ENCODE peak calls at places on chromosomes 11 and 22, in ten cellular contexts. M is lung; K is lower lobe of right lung; W is stomach; X is heart left ventricle; T is tibial nerve; B is testis; H is CD4-positive, CD25-positive, alpha-beta regulatory T cell; U is RWPE2; S is H1. O is an unnamed sample.
A peak's percentile ranks its signal among the peaks of the same experiment; 100 is the strongest.

GRCh38 chr11:70016666-70017347 is 61.3 kb upstream of the ANO1 start:
- DNase-seq in U (peak; percentile 93), M (no peak), B (no peak), H (no peak), T (no peak), X (no peak), K (no peak), W (no peak), S (no peak), O (no peak)

GRCh38 chr11:13358871-13359270 is 81.3 kb downstream of the BMAL1 start:
- DNase-seq in X (no peak), K (no peak), H (no peak), T (no peak), S (no peak), W (no peak), B (no peak), U (no peak), M (no peak), O (no peak)

GRCh38 chr11:72643547-72643946 is 30.7 kb downstream of the PDE2A start:
- DNase-seq in K (no peak), X (no peak), T (no peak), H (no peak), S (no peak), B (no peak), U (no peak), W (no peak), M (no peak), O (no peak)

GRCh38 chr11:116693206-116694016 is 79.4 kb downstream of the BUD13 start:
- DNase-seq in K (no peak), M (no peak), X (no peak), U (peak; percentile 89), W (peak; percentile 81), T (no peak), B (no peak), S (peak; percentile 37), H (no peak), O (no peak)

GRCh38 chr11:2781413-2782274 is 81.8 kb upstream of the KCNQ1OT1 start:
- DNase-seq in H (no peak), S (peak; percentile 42), W (peak; percentile 55), M (peak; percentile 27), X (peak; percentile 19), K (peak; percentile 36), U (peak; percentile 29), B (peak; percentile 11), T (peak; percentile 8), O (no peak)

GRCh38 chr11:18522388-18522787 is 4.4 kb downstream of the TSG101 start:
- DNase-seq in X (no peak), M (no peak), W (no peak), U (no peak), S (no peak), T (no peak), H (peak; percentile 36), B (no peak), K (no peak), O (no peak)

GRCh38 chr11:116099541-116099940 is 595.3 kb upstream of the CADM1 start:
- DNase-seq in X (no peak), K (no peak), H (no peak), T (no peak), B (no peak), U (no peak), S (no peak), W (no peak), M (no peak), O (no peak)

GRCh38 chr11:75626692-75627536 is 41.9 kb downstream of the MAP6 start:
- DNase-seq in K (no peak), X (no peak), U (no peak), S (no peak), W (no peak), M (no peak), H (no peak), T (no peak), B (no peak), O (no peak)

GRCh38 chr11:46335271-46335670 is 12.0 kb upstream of the DGKZ start:
- DNase-seq in K (no peak), X (no peak), H (no peak), S (no peak), W (no peak), B (no peak), U (no peak), T (no peak), M (no peak), O (no peak)

GRCh38 chr22:35150163-35151107 is 84.5 kb downstream of the ISX start:
- DNase-seq in S (peak; percentile 94), W (peak; percentile 50), K (peak; percentile 56), H (peak; percentile 59), T (no peak), X (peak; percentile 52), B (peak; percentile 85), U (no peak), M (peak; percentile 43), O (no peak)

GRCh38 chr22:42022162-42022847 is 23.7 kb downstream of the WBP2NL start:
- DNase-seq in M (no peak), U (no peak), X (no peak), K (no peak), H (peak; percentile 78), S (no peak), B (no peak), W (no peak), T (no peak), O (no peak)

GRCh38 chr11:96199563-96200025 is 143.4 kb downstream of the MAML2 start:
- DNase-seq in B (no peak), T (no peak), W (no peak), U (no peak), S (no peak), X (no peak), K (no peak), M (no peak), H (no peak), O (no peak)

GRCh38 chr11:96200243-96200642 is 142.8 kb downstream of the MAML2 start:
- DNase-seq in W (no peak), K (no peak), X (no peak), H (no peak), U (no peak), S (no peak), M (no peak), B (no peak), T (no peak), O (no peak)

GRCh38 chr11:96197801-96198465 is 145.1 kb downstream of the MAML2 start:
- DNase-seq in T (no peak), S (no peak), X (no peak), K (no peak), H (no peak), M (no peak), B (no peak), W (no peak), U (no peak), O (no peak)

GRCh38 chr11:96197221-96197620 is 145.8 kb downstream of the MAML2 start:
- DNase-seq in U (no peak), M (no peak), X (no peak), W (no peak), K (no peak), S (no peak), H (no peak), B (no peak), T (no peak), O (no peak)

GRCh38 chr11:96198466-96198808 is 144.6 kb downstream of the MAML2 start:
- DNase-seq in T (no peak), K (no peak), X (no peak), H (no peak), W (no peak), B (no peak), M (no peak), S (no peak), U (no peak), O (no peak)
- H3K27ac ChIP-seq in T (no peak overlapping the region), K (peak overlapping the region; percentile 5), X (no peak overlapping the region), H (no peak overlapping the region), W (no peak overlapping the region), B (no peak overlapping the region), M (no peak overlapping the region), S (no peak overlapping the region), U (no peak overlapping the region), O (no peak overlapping the region)

GRCh38 chr11:133040289-133040893 is 491.9 kb downstream of the OPCML start:
- DNase-seq in U (peak; percentile 79), W (no peak), T (no peak), S (no peak), K (no peak), M (no peak), H (no peak), X (no peak), B (no peak), O (peak; percentile 67)

GRCh38 chr11:133041928-133042890 is 490.1 kb downstream of the OPCML start:
- DNase-seq in S (no peak), T (no peak), K (no peak), U (no peak), W (no peak), H (no peak), M (no peak), X (no peak), B (no peak), O (peak; percentile 82)

GRCh38 chr11:133038850-133039249 is 493.5 kb downstream of the OPCML start:
- DNase-seq in X (no peak), H (no peak), K (no peak), B (no peak), M (no peak), S (no peak), W (no peak), U (no peak), T (no peak), O (no peak)

GRCh38 chr11:133041165-133041564 is 491.1 kb downstream of the OPCML start:
- DNase-seq in W (no peak), B (no peak), K (no peak), U (no peak), X (no peak), T (no peak), S (no peak), H (no peak), M (no peak), O (no peak)
- H3K36me3 ChIP-seq in W (no peaks in the 10 kb centered on the region), B (no peaks in the 10 kb centered on the region), K (no peaks in the 10 kb centered on the region), U (no peaks in the 10 kb centered on the region), X (no peaks in the 10 kb centered on the region), T (no peaks in the 10 kb centered on the region), S (no peaks in the 10 kb centered on the region), H (no peaks in the 10 kb centered on the region), M (no peaks in the 10 kb centered on the region), O (no peaks in the 10 kb centered on the region)

GRCh38 chr22:20131856-20132685 is 467 bp downstream of the ZDHHC8 start:
- DNase-seq in K (peak; percentile 79), W (peak; percentile 38), U (no peak), T (no peak), H (peak; percentile 28), M (peak; percentile 56), X (no peak), B (no peak), S (no peak), O (no peak)
- H3K27ac ChIP-seq in K (peak overlapping the region; percentile 82), W (peak overlapping the region; percentile 63), U (peak overlapping the region; percentile 54), T (peak overlapping the region; percentile 74), H (no peak overlapping the region), M (peak overlapping the region; percentile 81), X (peak overlapping the region; percentile 58), B (peak overlapping the region; percentile 45), S (no peak overlapping the region), O (no peak overlapping the region)

DNA sequence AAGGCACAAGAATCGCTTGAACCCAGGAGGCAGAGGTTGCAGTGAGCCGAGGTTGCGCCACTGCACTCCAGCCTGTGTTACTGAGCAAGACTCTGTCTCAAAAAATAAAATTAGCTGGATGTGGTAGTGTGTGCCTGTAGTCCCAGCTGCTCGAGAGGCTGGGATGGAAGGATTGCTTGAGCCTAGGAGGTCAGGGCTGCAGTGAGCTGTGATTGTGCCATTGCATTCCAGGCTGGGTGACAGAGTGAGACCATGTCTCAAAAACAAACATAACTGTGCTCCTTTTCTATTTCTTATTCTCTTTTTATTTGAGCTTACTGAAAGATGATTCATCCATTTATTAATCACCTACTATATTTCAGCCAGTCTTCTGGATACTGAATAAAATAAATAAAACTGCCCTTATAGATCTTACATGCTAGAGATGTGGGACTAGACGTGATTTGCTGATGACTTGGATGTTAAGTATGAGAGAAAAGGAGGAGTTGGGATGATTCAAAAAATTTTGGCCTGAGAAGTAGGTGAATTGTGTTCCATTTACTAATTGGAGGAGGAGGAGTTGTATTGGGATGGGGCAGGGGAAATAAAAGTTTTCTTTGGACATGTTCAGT is 18.0 kb downstream of the PAAF1 start:
- DNase-seq in H (no peak), T (no peak), U (no peak), S (no peak), K (no peak), W (no peak), M (no peak), B (no peak), X (no peak), O (no peak)
- H3K36me3 ChIP-seq in H (peaks cover 31% of the 10 kb centered on the region), T (peaks cover 8% of the 10 kb centered on the region), U (peaks cover 39% of the 10 kb centered on the region), S (no peaks in the 10 kb centered on the region), K (peaks cover 54% of the 10 kb centered on the region), W (peaks cover 59% of the 10 kb centered on the region), M (peaks cover 12% of the 10 kb centered on the region), B (no peaks in the 10 kb centered on the region), X (peaks cover 39% of the 10 kb centered on the region), O (peaks cover 10% of the 10 kb centered on the region)